ENCODE peak calls at places on chromosomes 2 and 18, in eight cellular contexts. B is stimulated activated CD4-positive, alpha-beta T cell treated with anti-CD3 and anti-CD28 coated beads, Interleukin-1b, Interleukin-23, amount 100 ng/mL, for 24 hours; H is Calu3; R is endothelial cell; S is psoas muscle; V is anterior cingulate cortex; C is KBM-7; U is ureter. N is an unnamed sample.

GRCh38 chr2:106193491-106193976 is 567 bp downstream of the UXS1 start:
- DNase-seq in B (peak), H (peak), R (peak), S (peak), V (no peak), C (no peak), U (no peak), N (no peak)

GRCh38 chr2:215405722-215406581 is 29.9 kb downstream of the FN1 start:
- DNase-seq in B (no peak), H (no peak), R (no peak), S (no peak), V (no peak), C (no peak), U (no peak), N (no peak)

GRCh38 chr2:21026479-21027282 is 17.2 kb downstream of the APOB start:
- DNase-seq in B (no peak), H (no peak), R (no peak), S (no peak), V (no peak), C (no peak), U (no peak), N (no peak)

GRCh38 chr2:63300835-63301234 is 250.2 kb downstream of the OTX1 start:
- DNase-seq in B (no peak), H (no peak), R (no peak), S (no peak), V (no peak), C (peak), U (no peak), N (no peak)

GRCh38 chr2:118992740-118993391 is 50.9 kb downstream of the MARCO start:
- DNase-seq in B (no peak), H (no peak), R (no peak), S (no peak), V (no peak), C (no peak), U (peak), N (no peak)

GRCh38 chr2:196331143-196331542 is 159.8 kb upstream of the STK17B start:
- DNase-seq in B (no peak), H (peak), R (no peak), S (no peak), V (no peak), C (no peak), U (no peak), N (no peak)

GRCh38 chr2:40797115-40797514 is 345.2 kb upstream of the SLC8A1 start:
- DNase-seq in B (no peak), H (peak), R (no peak), S (no peak), V (no peak), C (no peak), U (no peak), N (no peak)

GRCh38 chr2:239544846-239545465 is 144.1 kb upstream of the HDAC4 start:
- DNase-seq in B (peak), H (no peak), R (no peak), S (no peak), V (no peak), C (peak), U (no peak), N (no peak)

GRCh38 chr2:64840419-64840818 is 148.8 kb upstream of the SLC1A4 start:
- DNase-seq in B (no peak), H (no peak), R (no peak), S (no peak), V (no peak), C (no peak), U (no peak), N (no peak)

GRCh38 chr18:28837100-28837499 is 660.2 kb upstream of the CDH2 start:
- DNase-seq in B (no peak), H (no peak), R (no peak), S (no peak), V (no peak), C (no peak), U (no peak), N (no peak)

GRCh38 chr2:238138331-238139102 is at the start of gene KLHL30:
- DNase-seq in B (no peak), H (peak), R (no peak), S (peak), V (no peak), C (no peak), U (no peak), N (peak)

GRCh38 chr2:151334082-151334815 is 23.1 kb upstream of the TNFAIP6 start:
- DNase-seq in B (no peak), H (peak), R (no peak), S (no peak), V (no peak), C (no peak), U (no peak), N (no peak)

GRCh38 chr2:206164261-206164862 is 4.7 kb downstream of the EEF1B2 start:
- DNase-seq in B (no peak), H (peak), R (peak), S (no peak), V (no peak), C (peak), U (peak), N (peak)

GRCh38 chr2:134337617-134338016 is 83.7 kb downstream of the MGAT5 start:
- DNase-seq in B (no peak), H (no peak), R (no peak), S (no peak), V (no peak), C (no peak), U (no peak), N (no peak)